ENCODE peak calls at places on chromosome 19, in eight cellular contexts. F, S, Z, E, H, G, J and I are unnamed samples.

GRCh38 chr19:39405261-39405912 is 1.3 kb upstream of the ZFP36 start:
- DNase-seq in H (no peak), G (no peak), J (no peak), Z (no peak), S (no peak), E (no peak), F (no peak), I (no peak)

GRCh38 chr19:55546822-55547614 is 1.7 kb upstream of the SBK3 start:
- DNase-seq in H (no peak), J (peak; percentile 93), Z (peak; percentile 71), E (peak; percentile 45), F (no peak), S (no peak), G (no peak), I (no peak)

GRCh38 chr19:53076984-53077383 is 26.2 kb downstream of the ZNF160 start:
- DNase-seq in H (peak; percentile 66), S (no peak), G (no peak), J (peak; percentile 23), F (no peak), E (peak; percentile 73), Z (peak; percentile 6), I (no peak)

GRCh38 chr19:10876459-10877240 is 5.3 kb downstream of the CARM1 start:
- DNase-seq in F (no peak), G (no peak), E (no peak), H (no peak), J (no peak), Z (no peak), S (no peak), I (no peak)

GRCh38 chr19:39082167-39082566 is 2.0 kb upstream of the ACP7 start:
- DNase-seq in Z (no peak), G (no peak), S (no peak), H (no peak), E (no peak), F (no peak), J (no peak), I (no peak)

GRCh38 chr19:49157445-49158224 is at the start of gene TRPM4:
- DNase-seq in H (peak; percentile 81), J (peak; percentile 68), Z (peak; percentile 65), E (peak; percentile 97), S (peak; percentile 90), F (peak; percentile 55), G (peak; percentile 60), I (peak; percentile 88)

GRCh38 chr19:7862413-7862951 is 11.7 kb downstream of the PRR36 start:
- DNase-seq in J (no peak), E (peak; percentile 48), G (peak; percentile 41), S (peak; percentile 58), F (no peak), H (peak; percentile 88), Z (no peak), I (peak; percentile 77)

GRCh38 chr19:46913852-46914430 is 53.1 kb downstream of the ARHGAP35 start:
- DNase-seq in S (no peak), E (no peak), J (peak; percentile 17), G (no peak), F (no peak), H (no peak), Z (no peak), I (no peak)

GRCh38 chr19:30255783-30256509 is 116.2 kb upstream of the ZNF536 start:
- DNase-seq in F (no peak), G (no peak), E (no peak), H (no peak), Z (no peak), J (no peak), S (no peak), I (no peak)